ENCODE peak calls at places on chromosome 2, in eight cellular contexts. L is uterus, Q is heart left ventricle, W is body of pancreas, A is IMR-90, F is spleen, C is HCT116, G is A549. B is an unnamed sample. For H3K4me1, the result is how much of the 10 kb centered on the place peaks cover.

GRCh38 chr2:106858810-106859209 is 27.2 kb downstream of the ST6GAL2 start:
- DNase-seq in F (no peak), Q (no peak), A (no peak), W (no peak), L (no peak), C (no peak), G (no peak), B (no peak)

GRCh38 chr2:110114007-110114591 is 1.5 kb downstream of the MALL start:
- DNase-seq in G (peak), F (no peak), Q (peak), A (no peak), C (peak), W (peak), L (no peak), B (no peak)

GRCh38 chr2:71716697-71717624 is 263.6 kb downstream of the DYSF start:
- DNase-seq in C (peak), F (peak), Q (peak), W (peak), A (peak), G (no peak), L (peak), B (no peak)

GRCh38 chr2:120778244-120778643 is 42.6 kb downstream of the GLI2 start:
- DNase-seq in G (no peak), C (no peak), Q (no peak), W (no peak), A (peak), F (no peak), L (no peak), B (no peak)

GRCh38 chr2:65049010-65049639 is 7.1 kb upstream of the CEP68 start:
- DNase-seq in G (no peak), W (no peak), L (no peak), Q (no peak), A (no peak), C (no peak), F (no peak), B (no peak)

GRCh38 chr2:32697156-32697555 is 69.3 kb downstream of the TTC27 start:
- DNase-seq in Q (no peak), F (no peak), L (no peak), A (peak), W (no peak), C (no peak), G (no peak), B (no peak)

GRCh38 chr2:146665801-146666200 is 1179.0 kb upstream of the ACVR2A start:
- DNase-seq in C (no peak), Q (no peak), W (no peak), L (no peak), G (no peak), F (no peak), A (peak), B (no peak)

GRCh38 chr2:206004004-206004693 is 81.8 kb downstream of the INO80D start:
- DNase-seq in A (peak), Q (no peak), G (no peak), W (peak), C (peak), L (no peak), F (peak), B (no peak)

GRCh38 chr2:239250216-239251071 is 150.4 kb downstream of the HDAC4 start:
- DNase-seq in L (no peak), F (peak), Q (no peak), A (no peak), G (no peak), W (no peak), C (no peak), B (no peak)

GRCh38 chr2:3575534-3576324 is 669 bp downstream of the RPS7 start:
- DNase-seq in C (no peak), A (no peak), W (peak), F (no peak), Q (no peak), L (no peak), G (no peak), B (no peak)

GRCh38 chr2:50746526-50746925 is 285.4 kb downstream of the NRXN1 start:
- DNase-seq in A (peak), G (no peak), F (no peak), W (peak), L (no peak), C (peak), Q (no peak), B (no peak)

GRCh38 chr2:186347472-186347871 is 138.6 kb upstream of the ZC3H15 start:
- DNase-seq in L (no peak), G (no peak), A (peak), W (no peak), F (no peak), Q (no peak), C (no peak), B (no peak)

GRCh38 chr2:156666130-156666785 is 230.1 kb downstream of the GPD2 start:
- DNase-seq in G (no peak), L (no peak), Q (no peak), A (no peak), F (no peak), C (no peak), W (no peak), B (no peak)

GRCh38 chr2:20104900-20105545 is 53.6 kb upstream of the LAPTM4A start:
- DNase-seq in G (no peak), F (no peak), Q (no peak), A (no peak), W (no peak), C (no peak), L (no peak), B (no peak)

GRCh38 chr2:181970160-181970794 is 15.4 kb upstream of the PPP1R1C start:
- DNase-seq in L (no peak), Q (no peak), A (no peak), G (no peak), F (no peak), W (peak), C (no peak), B (no peak)

GRCh38 chr2:181742908-181743722 is 62.8 kb upstream of the NEUROD1 start:
- DNase-seq in Q (no peak), A (peak), F (no peak), W (peak), L (peak), C (peak), G (peak), B (no peak)

GRCh38 chr2:54669677-54670484 is 53.6 kb upstream of the EML6 start:
- DNase-seq in L (no peak), Q (no peak), W (peak), C (no peak), A (peak), F (no peak), G (no peak), B (peak)
- TF ChIP-seq POLR2A in L (no peak), Q (no peak), W (no peak), C (no peak), A (no peak), F (no peak), G (no peak), B (no peak)

GRCh38 chr2:218162817-218163216 is 3.9 kb downstream of the CXCR1 start:
- DNase-seq in F (no peak), C (no peak), Q (no peak), W (no peak), L (no peak), A (no peak), G (no peak), B (no peak)
- H3K4me1 ChIP-seq in F (under half), C (under half), Q (under half), W (under half), L (under half), A (under half), G (under half), B (under half)

GRCh38 chr2:113015655-113016054 is 10.4 kb downstream of the IL36A start:
- DNase-seq in F (no peak), C (no peak), W (no peak), G (no peak), L (no peak), A (no peak), Q (no peak), B (no peak)
- H3K4me3 ChIP-seq in F (no peak), C (no peak), W (no peak), G (no peak), L (no peak), A (no peak), Q (no peak), B (no peak)

GRCh38 chr2:200463449-200463848 is 46.4 kb downstream of the KCTD18 start:
- DNase-seq in A (no peak), G (no peak), Q (no peak), W (no peak), L (no peak), F (no peak), C (no peak), B (no peak)
- TF ChIP-seq POLR2A in A (no peak), G (no peak), Q (no peak), W (no peak), L (no peak), F (no peak), C (no peak), B (no peak)

DNA sequence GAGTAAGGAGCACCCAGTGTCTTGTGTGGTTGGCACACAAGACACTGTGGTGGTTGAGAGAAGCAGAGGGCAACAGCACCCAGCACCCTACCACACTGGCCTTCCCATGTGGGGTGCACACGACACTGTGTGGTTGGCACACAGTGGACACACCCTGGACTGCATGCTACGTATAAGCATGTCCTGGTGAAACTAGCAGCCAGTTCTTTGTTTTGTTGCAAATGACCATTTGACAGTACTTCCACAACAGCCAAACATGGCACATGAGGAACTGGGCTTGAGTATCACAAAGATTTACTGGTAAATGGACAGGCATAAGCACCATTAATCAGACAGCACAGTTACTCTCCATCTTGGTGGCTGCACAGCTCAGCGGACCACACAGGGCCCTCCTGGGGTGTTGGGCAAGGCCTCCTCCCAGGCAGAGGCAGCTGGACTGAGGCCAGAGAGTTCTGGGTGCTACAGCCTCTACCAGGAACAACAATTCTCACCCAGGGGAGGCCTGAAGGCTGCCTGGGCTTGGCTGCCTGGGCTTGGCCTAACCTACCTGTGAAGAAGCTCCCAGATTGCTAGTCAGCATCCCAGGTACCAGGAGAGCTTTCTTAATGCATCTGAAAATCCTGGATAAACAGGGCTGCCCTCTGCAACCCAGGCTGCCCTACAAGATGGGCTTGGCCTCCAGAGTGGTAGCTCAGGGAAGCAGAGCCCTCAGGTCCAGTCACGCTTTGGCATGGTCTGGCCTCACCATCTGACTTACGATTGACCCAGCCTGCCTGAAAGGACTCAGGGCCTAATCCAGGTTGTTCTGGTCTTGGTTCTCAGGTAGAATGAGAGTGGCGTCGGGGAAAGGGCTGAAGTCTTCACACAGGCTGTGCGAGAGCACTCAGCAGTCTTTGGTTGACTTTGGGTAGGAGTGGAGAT is 59.2 kb upstream of the ALPP start:
- DNase-seq in W (no peak), G (no peak), L (no peak), C (no peak), A (no peak), F (no peak), Q (no peak), B (no peak)
- H3K4me1 ChIP-seq in W (under half), G (under half), L (under half), C (under half), A (under half), F (under half), Q (under half), B (under half)

GRCh38 chr2:1366546-1367134 is 46.6 kb upstream of the TPO start:
- DNase-seq in Q (peak), F (peak), C (no peak), G (no peak), L (no peak), A (no peak), W (peak), B (peak)
- H3K4me3 ChIP-seq in Q (no peak), F (no peak), C (no peak), G (no peak), L (no peak), A (no peak), W (no peak), B (no peak)

GRCh38 chr2:97659256-97660043 is 4.4 kb downstream of the ACTR1B start:
- DNase-seq in W (no peak), Q (no peak), L (no peak), F (no peak), A (no peak), G (no peak), C (no peak), B (no peak)
- TF ChIP-seq POLR2A in W (no peak), Q (no peak), L (no peak), F (no peak), A (no peak), G (no peak), C (no peak), B (no peak)

GRCh38 chr2:172102858-172103359 is at the start of gene DLX2:
- DNase-seq in C (peak), L (peak), W (peak), G (peak), A (peak), F (peak), Q (peak), B (peak)
- H3K4me1 ChIP-seq in C (under half), L (under half), W (half or more), G (under half), A (under half), F (under half), Q (half or more), B (under half)